ENCODE peak calls at places on chromosomes 4 and X, in six cellular contexts. U is IMR-90, D is colonic mucosa, H is substantia nigra, B is hippocampal formation, O is GDM1. R is an unnamed sample.

GRCh38 chrX:41406211-41406610 is 40.9 kb upstream of the NYX start:
- DNase-seq in U (peak; percentile 18), D (no peak), H (no peak), B (no peak), O (no peak), R (no peak)

GRCh38 chrX:123918106-123918721 is 43.3 kb upstream of the STAG2 start:
- DNase-seq in U (no peak), D (no peak), H (no peak), B (no peak), O (no peak), R (no peak)

GRCh38 chr4:152036626-152037025 is 275.8 kb upstream of the GATB start:
- DNase-seq in U (peak; percentile 47), D (no peak), H (no peak), B (no peak), O (no peak), R (no peak)

GRCh38 chrX:2657532-2657931 is 33.6 kb upstream of the CD99 start:
- DNase-seq in U (no peak), D (no peak), H (no peak), B (no peak), O (no peak), R (no peak)

GRCh38 chr4:125316391-125316780 is 1.6 kb downstream of the FAT4 start:
- DNase-seq in U (no peak), D (peak; percentile 26), H (peak; percentile 13), B (no peak), O (no peak), R (peak; percentile 37)

GRCh38 chr4:159047478-159048165 is 55.3 kb upstream of the RAPGEF2 start:
- DNase-seq in U (peak; percentile 65), D (no peak), H (no peak), B (no peak), O (no peak), R (no peak)

GRCh38 chr4:26779674-26780073 is 81.0 kb upstream of the STIM2 start:
- DNase-seq in U (peak; percentile 48), D (no peak), H (no peak), B (no peak), O (no peak), R (no peak)

GRCh38 chr4:60619531-60620305 is 580.4 kb upstream of the ADGRL3 start:
- DNase-seq in U (peak; percentile 64), D (no peak), H (no peak), B (no peak), O (no peak), R (no peak)

GRCh38 chr4:15982833-15983528 is 20.0 kb upstream of the FGFBP2 start:
- DNase-seq in U (peak; percentile 38), D (no peak), H (no peak), B (no peak), O (no peak), R (no peak)

GRCh38 chr4:181046809-181047208 is 1196.4 kb upstream of the TENM3 start:
- DNase-seq in U (no peak), D (no peak), H (no peak), B (no peak), O (no peak), R (no peak)

R was measured in Ammon's horn.